ENCODE peak calls at places on chromosomes 7 and 10, in ten cellular contexts. C is nephron progenitor cell, H is fibroblast of pulmonary artery, Z is spleen, I is cardiac muscle cell, Y is IMR-90, V is A549, G is HFFc6, B is AG10803, J is epithelial cell of esophagus. K is an unnamed sample.
A peak's percentile ranks its signal among the peaks of the same experiment; 100 is the strongest.

GRCh38 chr10:87818505-87819273 is 663 bp upstream of the ATAD1 start:
- DNase-seq in B (peak; percentile 16), Y (peak; percentile 43), G (no peak), H (peak; percentile 31), C (no peak), J (peak; percentile 47), V (peak; percentile 30), I (peak; percentile 23), Z (peak; percentile 73), K (no peak)

GRCh38 chr7:79118143-79118542 is 335.3 kb downstream of the MAGI2 start:
- DNase-seq in H (no peak), B (no peak), I (no peak), J (no peak), Y (peak; percentile 37), V (no peak), C (no peak), G (peak; percentile 28), Z (no peak), K (no peak)

GRCh38 chr7:128386415-128386925 is 23.3 kb downstream of the IMPDH1 start:
- DNase-seq in J (no peak), G (no peak), B (no peak), H (no peak), V (no peak), C (no peak), Y (no peak), I (no peak), Z (no peak), K (no peak)

GRCh38 chr10:86091216-86091615 is 275.4 kb downstream of the GRID1 start:
- DNase-seq in I (no peak), G (no peak), H (no peak), Z (peak; percentile 21), C (no peak), Y (no peak), B (no peak), V (no peak), J (no peak), K (no peak)

GRCh38 chr10:112958275-112958995 is 8.4 kb downstream of the TCF7L2 start:
- DNase-seq in H (peak; percentile 83), I (no peak), Z (no peak), G (peak; percentile 94), Y (peak; percentile 97), J (no peak), C (no peak), V (no peak), B (peak; percentile 97), K (peak; percentile 66)

GRCh38 chr7:128099204-128099671 is 68.0 kb upstream of the LRRC4 start:
- DNase-seq in G (no peak), H (peak; percentile 17), J (peak; percentile 84), I (no peak), Y (peak; percentile 81), B (peak; percentile 29), V (no peak), Z (no peak), C (no peak), K (no peak)

GRCh38 chr10:100183482-100183881 is 2.3 kb downstream of the ERLIN1 start:
- DNase-seq in V (no peak), Y (peak; percentile 10), B (peak; percentile 18), J (peak; percentile 95), G (no peak), Z (no peak), H (peak; percentile 13), I (no peak), C (no peak), K (peak; percentile 45)

GRCh38 chr7:54662701-54663100 is 96.3 kb downstream of the SEC61G start:
- DNase-seq in C (no peak), Y (no peak), B (no peak), Z (no peak), J (no peak), H (no peak), G (no peak), V (no peak), I (no peak), K (no peak)

GRCh38 chr10:10642741-10643280 is 374.9 kb upstream of the CELF2 start:
- DNase-seq in J (no peak), V (no peak), Y (peak; percentile 32), I (peak; percentile 68), G (no peak), Z (no peak), C (no peak), B (peak; percentile 8), H (peak; percentile 84), K (no peak)

GRCh38 chr7:131188367-131189339 is 139.0 kb upstream of the MKLN1 start:
- DNase-seq in J (peak; percentile 98), Z (no peak), Y (peak; percentile 98), H (peak; percentile 91), I (no peak), V (peak; percentile 79), B (peak; percentile 99), G (peak; percentile 99), C (no peak), K (peak; percentile 85)

GRCh38 chr7:27745064-27745583 is 5.2 kb downstream of the TAX1BP1 start:
- DNase-seq in Y (peak; percentile 84), Z (no peak), V (peak; percentile 67), J (peak; percentile 54), I (peak; percentile 54), H (peak; percentile 94), G (peak; percentile 77), B (peak; percentile 79), C (peak; percentile 12), K (peak; percentile 69)

GRCh38 chr7:128259131-128260056 is 18.3 kb downstream of the LEP start:
- DNase-seq in C (no peak), I (no peak), V (no peak), Z (no peak), B (peak; percentile 30), H (no peak), Y (peak; percentile 37), G (peak; percentile 25), J (peak; percentile 88), K (peak; percentile 47)

GRCh38 chr7:4699897-4700296 is 17.8 kb downstream of the FOXK1 start:
- DNase-seq in J (no peak), G (no peak), B (no peak), H (no peak), I (no peak), C (no peak), Z (no peak), V (no peak), Y (no peak), K (no peak)

GRCh38 chr10:62817120-62817762 is 1.1 kb upstream of the EGR2 start:
- DNase-seq in H (peak; percentile 65), J (peak; percentile 34), C (peak; percentile 55), V (no peak), G (no peak), B (peak; percentile 48), Y (peak; percentile 28), I (peak; percentile 41), Z (peak; percentile 93), K (no peak)

GRCh38 chr7:148773344-148773743 is 74.6 kb downstream of the CUL1 start:
- DNase-seq in J (no peak), C (peak; percentile 9), Z (no peak), B (no peak), G (no peak), Y (no peak), V (no peak), I (no peak), H (no peak), K (no peak)

GRCh38 chr7:6026011-6026819 is 5.0 kb upstream of the ANKRD61 start:
- DNase-seq in J (peak; percentile 46), H (peak; percentile 32), C (peak; percentile 12), G (peak; percentile 22), B (peak; percentile 26), V (peak; percentile 74), Z (peak; percentile 94), Y (peak; percentile 20), I (peak; percentile 40), K (peak; percentile 63)
- TF ChIP-seq CTCF in J (peak; percentile 28), H (peak; percentile 26), C (no peak), G (peak; percentile 56), B (peak; percentile 29), V (no peak), Z (no peak), Y (peak; percentile 39), I (peak; percentile 23), K (no peak)

GRCh38 chr7:144436500-144436899 is 33.0 kb upstream of the NOBOX start:
- DNase-seq in Y (no peak), J (no peak), C (no peak), V (no peak), H (no peak), I (no peak), B (no peak), G (no peak), Z (no peak), K (no peak)
- TF ChIP-seq CTCF in Y (no peak), J (no peak), C (no peak), V (no peak), H (no peak), I (no peak), B (no peak), G (no peak), Z (no peak), K (no peak)

GRCh38 chr7:102302025-102302424 is 15.4 kb downstream of the SH2B2 start:
- DNase-seq in Y (no peak), Z (no peak), H (no peak), G (no peak), V (no peak), B (no peak), I (no peak), C (no peak), J (no peak), K (no peak)

GRCh38 chr7:102303669-102304422 is 17.2 kb downstream of the SH2B2 start:
- DNase-seq in I (no peak), J (peak; percentile 12), Z (peak; percentile 75), V (no peak), Y (no peak), C (no peak), H (no peak), G (no peak), B (no peak), K (no peak)

GRCh38 chr7:102304668-102305067 is 18.0 kb downstream of the SH2B2 start:
- DNase-seq in J (no peak), I (no peak), Y (no peak), C (no peak), B (no peak), Z (peak; percentile 79), V (no peak), G (no peak), H (no peak), K (no peak)

GRCh38 chr7:102297487-102298218 is 11.0 kb downstream of the SH2B2 start:
- DNase-seq in H (no peak), I (no peak), C (no peak), B (no peak), Z (no peak), J (no peak), G (no peak), Y (no peak), V (no peak), K (no peak)

DNA sequence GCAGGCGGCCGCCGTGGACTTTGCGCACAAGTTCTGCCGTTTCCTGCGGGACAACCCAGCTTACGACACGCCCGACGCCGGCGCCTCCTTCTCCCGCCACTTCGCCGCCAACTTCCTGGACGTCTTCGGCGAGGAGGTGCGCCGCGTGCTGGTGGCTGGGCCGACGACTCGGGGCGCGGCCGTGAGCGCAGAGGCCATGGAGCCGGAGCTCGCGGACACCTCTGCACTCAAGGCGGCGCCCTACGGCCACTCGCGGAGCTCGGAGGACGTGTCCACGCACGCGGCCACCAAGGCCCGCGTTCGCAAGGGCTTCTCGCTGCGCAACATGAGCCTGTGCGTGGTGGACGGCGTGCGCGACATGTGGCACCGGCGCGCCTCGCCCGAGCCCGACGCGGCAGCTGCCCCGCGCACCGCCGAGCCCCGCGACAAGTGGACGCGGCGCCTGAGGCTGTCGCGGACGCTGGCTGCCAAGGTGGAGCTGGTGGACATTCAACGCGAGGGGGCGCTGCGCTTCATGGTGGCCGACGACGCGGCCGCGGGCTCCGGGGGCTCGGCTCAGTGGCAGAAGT is 14.1 kb downstream of the SH2B2 start:
- DNase-seq in C (peak; percentile 80), I (peak; percentile 73), J (no peak), Z (no peak), V (no peak), B (no peak), G (no peak), Y (no peak), H (no peak), K (no peak)
- TF ChIP-seq CTCF in C (peak; percentile 51), I (peak; percentile 33), J (no peak), Z (no peak), V (no peak), B (no peak), G (peak; percentile 49), Y (no peak), H (no peak), K (no peak)

GRCh38 chr7:30743371-30744074 is 8.4 kb upstream of the INMT start:
- DNase-seq in G (peak; percentile 20), C (no peak), B (peak; percentile 38), H (peak; percentile 68), Z (no peak), J (peak; percentile 26), V (no peak), Y (peak; percentile 35), I (peak; percentile 40), K (peak; percentile 34)
- TF ChIP-seq CTCF in G (peak; percentile 41), C (no peak), B (peak; percentile 57), H (peak; percentile 54), Z (no peak), J (no peak), V (no peak), Y (peak; percentile 50), I (peak; percentile 54), K (no peak)